ENCODE peak calls at places on chromosomes 13 and 19, in nine cellular contexts. H, L, A, V, S, J, Y, O and Q are unnamed samples. For H3K9me2, the result is how much of the 10 kb centered on the place peaks cover.

GRCh38 chr19:49832556-49832955 is 14.5 kb downstream of the MED25 start:
- DNase-seq in A (no peak), S (no peak), L (no peak), O (no peak), J (no peak), H (no peak), V (no peak), Y (no peak), Q (no peak)

GRCh38 chr13:44474122-44474910 is 100.7 kb downstream of the SERP2 start:
- DNase-seq in V (no peak), O (no peak), Y (peak), L (peak), S (no peak), J (no peak), A (peak), H (peak), Q (no peak)

GRCh38 chr19:54388001-54388802 is 23.5 kb upstream of the LAIR1 start:
- DNase-seq in O (no peak), J (no peak), Y (no peak), A (peak), H (peak), S (peak), V (peak), L (no peak), Q (no peak)

GRCh38 chr13:76994281-76994680 is 2.4 kb downstream of the CLN5 start:
- DNase-seq in V (no peak), O (no peak), L (no peak), J (no peak), A (no peak), S (no peak), H (peak), Y (peak), Q (no peak)

GRCh38 chr19:35710784-35711723 is 6.7 kb downstream of the ZBTB32 start:
- DNase-seq in O (no peak), H (peak), J (no peak), A (no peak), V (peak), L (no peak), Y (no peak), S (no peak), Q (no peak)

GRCh38 chr13:113122571-113123225 is at the start of gene F10:
- DNase-seq in V (no peak), H (peak), L (peak), J (peak), Y (no peak), A (peak), O (peak), S (no peak), Q (no peak)

GRCh38 chr19:53034054-53034453 is 10.5 kb upstream of the ERVV-2 start:
- DNase-seq in A (no peak), Y (no peak), V (no peak), H (no peak), S (no peak), J (no peak), O (no peak), L (no peak), Q (no peak)

GRCh38 chr13:55999709-56000108 is 1141.0 kb upstream of the PRR20A start:
- DNase-seq in Y (no peak), O (no peak), J (peak), A (peak), V (no peak), H (no peak), L (no peak), S (no peak), Q (no peak)

GRCh38 chr19:43316591-43317319 is 36.7 kb upstream of the CD177 start:
- DNase-seq in V (no peak), J (peak), L (peak), A (peak), S (peak), Y (peak), H (peak), O (peak), Q (peak)

GRCh38 chr13:49859568-49859967 is 67.1 kb upstream of the KPNA3 start:
- DNase-seq in V (no peak), O (no peak), H (peak), A (no peak), L (peak), Y (peak), S (no peak), J (peak), Q (no peak)

GRCh38 chr19:48999481-49000325 is 6.0 kb downstream of the RUVBL2 start:
- DNase-seq in S (peak), Y (peak), H (peak), V (peak), A (peak), L (no peak), J (peak), O (peak), Q (peak)

GRCh38 chr13:100176781-100177389 is 88.0 kb downstream of the PCCA start:
- DNase-seq in H (peak), A (no peak), L (no peak), S (no peak), O (peak), Y (no peak), J (no peak), V (no peak), Q (peak)

GRCh38 chr19:7783991-7784421 is 21.0 kb downstream of the CLEC4M start:
- DNase-seq in Y (peak), A (peak), V (no peak), S (no peak), H (peak), O (no peak), L (no peak), J (peak), Q (no peak)

GRCh38 chr13:107716241-107716640 is 499.1 kb downstream of the LIG4 start:
- DNase-seq in V (no peak), L (no peak), J (no peak), A (no peak), O (no peak), H (no peak), Y (no peak), S (no peak), Q (no peak)

GRCh38 chr19:48490980-48491792 is 20.4 kb downstream of the LMTK3 start:
- DNase-seq in J (peak), H (peak), A (peak), O (peak), S (peak), Y (peak), V (peak), L (peak), Q (peak)

GRCh38 chr13:87614276-87614675 is 56.9 kb upstream of the SLITRK5 start:
- DNase-seq in J (no peak), S (no peak), O (no peak), A (no peak), V (no peak), Y (no peak), L (no peak), H (no peak), Q (no peak)

GRCh38 chr19:45569619-45570421 is 14.8 kb downstream of the OPA3 start:
- DNase-seq in O (peak), V (peak), J (peak), Y (peak), S (peak), H (peak), L (peak), A (peak), Q (peak)

GRCh38 chr19:5250127-5250659 is 90.4 kb downstream of the PTPRS start:
- DNase-seq in V (no peak), O (no peak), Y (no peak), A (no peak), J (no peak), L (no peak), H (no peak), S (no peak), Q (no peak)

GRCh38 chr13:99983401-99984133 is 2.0 kb downstream of the ZIC2 start:
- DNase-seq in H (peak), J (peak), A (peak), V (no peak), S (no peak), Y (no peak), L (no peak), O (peak), Q (no peak)

GRCh38 chr13:113742000-113742441 is 17.0 kb upstream of the TMEM255B start:
- DNase-seq in V (no peak), S (peak), O (peak), J (peak), L (peak), H (peak), A (peak), Y (peak), Q (peak)

GRCh38 chr19:40279120-40279551 is 6.0 kb downstream of the AKT2 start:
- DNase-seq in L (no peak), Y (no peak), J (peak), A (no peak), V (no peak), H (peak), O (peak), S (no peak), Q (no peak)

GRCh38 chr13:31067416-31068118 is 94.1 kb downstream of the HSPH1 start:
- DNase-seq in J (no peak), H (peak), Y (peak), L (no peak), S (no peak), O (no peak), V (no peak), A (no peak), Q (no peak)

GRCh38 chr19:50896591-50897190 is 14.5 kb downstream of the KLK4 start:
- DNase-seq in H (peak), S (no peak), J (peak), V (peak), L (peak), Y (peak), A (no peak), O (no peak), Q (peak)

GRCh38 chr13:51733656-51734334 is 70.2 kb downstream of the DHRS12 start:
- DNase-seq in A (peak), L (no peak), Y (no peak), O (no peak), V (no peak), J (no peak), S (no peak), H (peak), Q (no peak)

GRCh38 chr13:52840066-52840465 is 8.4 kb downstream of the PCDH8 start:
- DNase-seq in L (no peak), J (no peak), V (no peak), Y (no peak), O (no peak), S (no peak), A (no peak), H (no peak), Q (no peak)

GRCh38 chr19:50326101-50326664 is 3.0 kb downstream of the KCNC3 start:
- DNase-seq in J (no peak), V (no peak), Y (no peak), A (peak), H (no peak), O (no peak), L (no peak), S (no peak), Q (no peak)

GRCh38 chr13:37602743-37603381 is 4.3 kb upstream of the POSTN start:
- DNase-seq in V (peak), S (no peak), A (no peak), H (peak), O (peak), L (no peak), J (peak), Y (peak), Q (peak)

GRCh38 chr19:17794412-17794730 is 567 bp upstream of the B3GNT3 start:
- DNase-seq in Y (no peak), A (peak), L (no peak), J (no peak), O (no peak), S (no peak), H (no peak), V (no peak), Q (no peak)

GRCh38 chr13:109885235-109885634 is 98.9 kb upstream of the IRS2 start:
- DNase-seq in A (no peak), Y (no peak), V (no peak), H (no peak), L (no peak), O (no peak), J (no peak), S (no peak), Q (no peak)

GRCh38 chr19:372306-372890 is 27.8 kb upstream of the MIER2 start:
- DNase-seq in O (peak), H (peak), J (peak), V (no peak), A (no peak), L (no peak), Y (no peak), S (no peak), Q (peak)

GRCh38 chr19:47416667-47417033 is 2.7 kb downstream of the MEIS3 start:
- DNase-seq in V (no peak), A (no peak), S (no peak), J (no peak), O (no peak), L (no peak), Y (no peak), H (no peak), Q (no peak)

GRCh38 chr13:46281779-46282178 is 70.1 kb downstream of the LRRC63 start:
- DNase-seq in V (no peak), A (no peak), J (no peak), O (no peak), L (no peak), Y (no peak), H (no peak), S (no peak), Q (no peak)

GRCh38 chr19:8648240-8648639 is 17.8 kb downstream of the NFILZ start:
- DNase-seq in S (no peak), L (no peak), Y (no peak), H (no peak), O (no peak), A (no peak), J (no peak), V (no peak), Q (no peak)

GRCh38 chr19:4537953-4538600 is 1.8 kb downstream of the LRG1 start:
- DNase-seq in O (no peak), S (no peak), H (no peak), A (peak), Y (no peak), V (no peak), L (no peak), J (peak), Q (no peak)

GRCh38 chr13:25660996-25661395 is 289.2 kb downstream of the ATP8A2 start:
- DNase-seq in O (no peak), A (peak), V (no peak), H (no peak), L (no peak), S (no peak), Y (no peak), J (no peak), Q (no peak)

GRCh38 chr13:25659091-25659502 is 287.3 kb downstream of the ATP8A2 start:
- DNase-seq in V (no peak), L (no peak), Y (peak), O (no peak), H (no peak), J (peak), A (no peak), S (no peak), Q (no peak)

GRCh38 chr13:25657062-25657588 is 285.4 kb downstream of the ATP8A2 start:
- DNase-seq in A (no peak), H (no peak), S (no peak), J (no peak), L (no peak), O (no peak), Y (no peak), V (no peak), Q (no peak)

GRCh38 chr13:25668345-25668744 is 296.6 kb downstream of the ATP8A2 start:
- DNase-seq in O (no peak), A (no peak), Y (no peak), L (no peak), S (no peak), V (no peak), H (no peak), J (no peak), Q (no peak)

GRCh38 chr13:25662516-25662915 is 290.7 kb downstream of the ATP8A2 start:
- DNase-seq in J (no peak), S (no peak), V (no peak), Y (no peak), O (no peak), A (no peak), L (no peak), H (no peak), Q (no peak)
- H3K9me2 ChIP-seq in J (under half), S (under half), V (under half), Y (under half), O (under half), A (under half), L (under half), H (under half), Q (under half)

GRCh38 chr19:12720851-12721655 is 2.7 kb downstream of the TNPO2 start:
- DNase-seq in L (no peak), V (peak), H (peak), S (no peak), Y (peak), J (peak), O (peak), A (peak), Q (peak)
- H3K9me2 ChIP-seq in L (under half), V (under half), H (under half), S (under half), Y (under half), J (under half), O (under half), A (under half), Q (under half)

GRCh38 chr13:48068036-48068435 is 26.9 kb downstream of the MED4 start:
- DNase-seq in L (no peak), H (no peak), S (no peak), V (no peak), J (no peak), A (no peak), Y (no peak), O (no peak), Q (no peak)
- H3K9me2 ChIP-seq in L (under half), H (under half), S (under half), V (under half), J (under half), A (under half), Y (under half), O (under half), Q (under half)

GRCh38 chr19:56291857-56292256 is 19.3 kb downstream of the EDDM13 start:
- DNase-seq in Y (no peak), S (no peak), L (no peak), O (no peak), V (no peak), J (no peak), H (no peak), A (no peak), Q (no peak)

GRCh38 chr19:56297010-56297409 is 17.6 kb downstream of the ZSCAN5A start:
- DNase-seq in J (no peak), S (no peak), A (no peak), V (no peak), H (no peak), Y (no peak), O (no peak), L (no peak), Q (no peak)

GRCh38 chr19:56290104-56290503 is 17.6 kb downstream of the EDDM13 start:
- DNase-seq in L (no peak), S (no peak), A (no peak), V (no peak), J (no peak), Y (no peak), O (no peak), H (no peak), Q (no peak)

GRCh38 chr19:56295531-56296455 is 18.8 kb downstream of the ZSCAN5A start:
- DNase-seq in J (no peak), Y (no peak), V (no peak), L (no peak), A (peak), O (no peak), S (no peak), H (no peak), Q (no peak)

GRCh38 chr19:56294557-56294956 is 20.1 kb downstream of the ZSCAN5A start:
- DNase-seq in V (no peak), S (no peak), H (no peak), A (no peak), L (no peak), O (no peak), Y (peak), J (no peak), Q (no peak)
- H3K9me2 ChIP-seq in V (under half), S (under half), H (under half), A (under half), L (under half), O (under half), Y (under half), J (under half), Q (under half)

GRCh38 chr13:61685683-61686013 is 270.0 kb upstream of the PCDH20 start:
- DNase-seq in H (no peak), S (no peak), J (peak), L (peak), V (no peak), Y (no peak), O (peak), A (peak), Q (peak)

GRCh38 chr13:61684976-61685682 is 269.5 kb upstream of the PCDH20 start:
- DNase-seq in H (no peak), L (no peak), A (no peak), V (no peak), Y (no peak), S (no peak), J (no peak), O (no peak), Q (no peak)
- H3K9me2 ChIP-seq in H (under half), L (under half), A (under half), V (under half), Y (under half), S (under half), J (under half), O (under half), Q (under half)

DNA sequence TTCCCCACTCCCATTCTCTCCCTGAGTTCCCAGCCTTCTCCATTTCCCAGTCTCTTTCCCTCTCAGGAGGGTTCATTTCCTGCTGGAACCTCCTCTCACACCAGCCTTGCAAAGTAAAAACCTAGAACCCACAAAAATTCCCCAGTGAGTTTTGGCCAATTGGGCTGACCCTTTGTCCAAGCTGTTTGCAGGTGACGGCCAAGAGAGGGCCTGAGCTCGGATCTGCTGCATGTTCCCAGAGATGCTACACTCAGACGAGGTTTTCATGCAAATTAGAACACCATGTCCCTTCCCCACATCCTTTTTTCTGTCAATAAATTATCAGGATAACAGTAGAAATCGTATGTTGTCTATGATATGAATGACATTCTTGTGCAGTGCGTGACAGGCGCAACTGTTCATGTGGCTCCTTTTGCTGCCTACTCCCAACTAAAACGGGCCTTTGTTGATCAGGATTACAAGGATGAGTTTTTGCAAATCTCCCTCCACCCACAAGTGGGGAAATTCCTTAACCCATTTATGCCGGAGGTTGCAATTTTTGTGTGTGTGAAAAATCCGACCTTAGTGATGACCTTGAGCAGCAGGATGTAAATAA is 149.5 kb downstream of the CACNA1A start:
- DNase-seq in Y (no peak), V (no peak), H (no peak), J (no peak), A (no peak), O (no peak), S (no peak), L (no peak), Q (no peak)
- H3K9me2 ChIP-seq in Y (under half), V (under half), H (under half), J (under half), A (under half), O (under half), S (under half), L (under half), Q (under half)

DNA sequence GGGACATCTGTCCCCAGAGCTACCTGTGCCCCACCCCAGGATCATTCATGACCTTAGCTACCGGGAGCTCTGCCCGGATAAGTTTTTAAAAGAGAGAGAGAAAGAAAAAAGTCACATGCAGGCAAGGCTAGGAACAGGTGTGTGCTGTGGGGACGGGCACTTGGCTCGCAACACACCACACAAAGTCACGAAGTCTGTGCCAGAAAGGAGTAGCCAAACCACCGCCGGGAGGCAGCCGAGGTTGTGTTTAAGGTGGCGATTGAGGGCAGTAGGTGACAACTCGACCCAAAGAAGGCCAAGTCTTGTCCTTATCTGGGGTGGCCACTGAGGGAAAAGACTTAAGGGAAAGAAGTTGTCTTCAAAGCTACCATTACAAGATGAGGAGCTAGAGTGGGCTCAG is 4.6 kb upstream of the TSHZ3 start:
- DNase-seq in Y (no peak), O (no peak), L (no peak), H (no peak), J (no peak), S (no peak), V (no peak), A (peak), Q (no peak)
- H3K9me2 ChIP-seq in Y (under half), O (under half), L (under half), H (under half), J (under half), S (under half), V (under half), A (under half), Q (under half)